ENCODE peak calls at places on chromosome 22, in ten cellular contexts. K, Q, S, G, V, Y, E, B, C and W are unnamed samples.

GRCh38 chr22:37295213-37295886 is 13.0 kb downstream of the CYTH4 start:
- DNase-seq in K (no peak), Q (no peak), S (no peak), G (no peak), V (no peak), Y (no peak), E (no peak), B (no peak), C (no peak), W (no peak)

GRCh38 chr22:25141994-25142620 is 57.6 kb upstream of the CRYBB3 start:
- DNase-seq in K (no peak), Q (no peak), S (no peak), G (peak), V (no peak), Y (no peak), E (no peak), B (no peak), C (no peak), W (no peak)

GRCh38 chr22:36839356-36840073 is 21.3 kb upstream of the NCF4 start:
- DNase-seq in K (peak), Q (no peak), S (no peak), G (no peak), V (no peak), Y (peak), E (peak), B (peak), C (no peak), W (no peak)

GRCh38 chr22:42621505-42622002 is 6.9 kb upstream of the POLDIP3 start:
- DNase-seq in K (no peak), Q (peak), S (peak), G (peak), V (peak), Y (peak), E (peak), B (peak), C (peak), W (peak)

GRCh38 chr22:35900483-35901168 is 128.0 kb downstream of the RBFOX2 start:
- DNase-seq in K (peak), Q (no peak), S (no peak), G (no peak), V (no peak), Y (peak), E (peak), B (peak), C (no peak), W (peak)

GRCh38 chr22:32475428-32476010 is 908 bp downstream of the FBXO7 start:
- DNase-seq in K (peak), Q (peak), S (peak), G (peak), V (peak), Y (peak), E (no peak), B (peak), C (peak), W (no peak)

GRCh38 chr22:50141891-50142363 is 28.6 kb upstream of the PANX2 start:
- DNase-seq in K (no peak), Q (no peak), S (no peak), G (no peak), V (peak), Y (no peak), E (no peak), B (no peak), C (no peak), W (peak)

GRCh38 chr22:29704528-29705285 is 15.1 kb upstream of the CABP7 start:
- DNase-seq in K (no peak), Q (no peak), S (no peak), G (no peak), V (peak), Y (no peak), E (peak), B (peak), C (no peak), W (peak)

GRCh38 chr22:40196628-40197027 is 18.9 kb downstream of the TNRC6B start:
- DNase-seq in K (peak), Q (no peak), S (no peak), G (no peak), V (no peak), Y (peak), E (peak), B (peak), C (no peak), W (peak)

GRCh38 chr22:49630448-49630946 is 197.2 kb downstream of the BRD1 start:
- DNase-seq in K (no peak), Q (peak), S (no peak), G (no peak), V (no peak), Y (no peak), E (no peak), B (no peak), C (peak), W (no peak)

GRCh38 chr22:25892678-25893077 is 150.7 kb downstream of the MYO18B start:
- DNase-seq in K (no peak), Q (no peak), S (no peak), G (no peak), V (peak), Y (no peak), E (no peak), B (no peak), C (no peak), W (no peak)

GRCh38 chr22:40603088-40603605 is 33.4 kb downstream of the MRTFA start:
- DNase-seq in K (peak), Q (no peak), S (no peak), G (no peak), V (no peak), Y (peak), E (peak), B (peak), C (no peak), W (peak)

GRCh38 chr22:30444632-30445437 is 19.3 kb downstream of the MTFP1 start:
- DNase-seq in K (no peak), Q (peak), S (peak), G (no peak), V (peak), Y (peak), E (peak), B (peak), C (peak), W (peak)

GRCh38 chr22:38761202-38762162 is 5.7 kb upstream of the SUN2 start:
- DNase-seq in K (no peak), Q (no peak), S (no peak), G (no peak), V (peak), Y (no peak), E (no peak), B (no peak), C (no peak), W (no peak)

GRCh38 chr22:17733484-17733883 is 40.8 kb downstream of the BID start:
- DNase-seq in K (no peak), Q (no peak), S (no peak), G (no peak), V (no peak), Y (peak), E (peak), B (peak), C (no peak), W (no peak)

GRCh38 chr22:38214248-38215056 is 12.7 kb downstream of the MAFF start:
- DNase-seq in K (no peak), Q (peak), S (peak), G (peak), V (no peak), Y (peak), E (peak), B (no peak), C (peak), W (peak)

GRCh38 chr22:27237342-27237741 is 564.2 kb downstream of the MN1 start:
- DNase-seq in K (no peak), Q (no peak), S (no peak), G (no peak), V (no peak), Y (no peak), E (no peak), B (no peak), C (no peak), W (no peak)

GRCh38 chr22:31556627-31557203 is 60.4 kb downstream of the SFI1 start:
- DNase-seq in K (no peak), Q (no peak), S (no peak), G (no peak), V (no peak), Y (peak), E (peak), B (peak), C (no peak), W (peak)

GRCh38 chr22:30305519-30305905 is 16.2 kb upstream of the CASTOR1 start:
- DNase-seq in K (no peak), Q (peak), S (peak), G (peak), V (no peak), Y (no peak), E (peak), B (no peak), C (peak), W (no peak)

GRCh38 chr22:50599816-50600454 is 658 bp upstream of the MAPK8IP2 start:
- DNase-seq in K (no peak), Q (peak), S (peak), G (no peak), V (no peak), Y (no peak), E (peak), B (no peak), C (no peak), W (peak)

GRCh38 chr22:48920776-48921241 is 906.9 kb downstream of the BRD1 start:
- DNase-seq in K (no peak), Q (no peak), S (no peak), G (no peak), V (no peak), Y (no peak), E (no peak), B (no peak), C (no peak), W (no peak)

GRCh38 chr22:31343235-31344191 is 2.6 kb downstream of the PATZ1 start:
- DNase-seq in K (peak), Q (peak), S (peak), G (no peak), V (peak), Y (no peak), E (peak), B (peak), C (no peak), W (peak)